ENCODE peak calls at places on chromosomes 5 and 9, in five cellular contexts. C is aorta; X is activated gamma-delta T cell treated with anti-CD3 and anti-CD28 coated beads, Interleukin-2, amount 50 U/mL, for 16 hours; F is SW 1271; S is fibroblast of pulmonary artery. A is an unnamed sample.

GRCh38 chr5:5298841-5299543 is 123.5 kb upstream of the ICE1 start:
- DNase-seq in C (no peak), F (no peak), S (no peak), X (no peak), A (no peak)

GRCh38 chr5:109853362-109853761 is 163.6 kb downstream of the MAN2A1 start:
- DNase-seq in C (no peak), S (no peak), F (no peak), X (no peak), A (no peak)

GRCh38 chr9:91572811-91573210 is 149.2 kb upstream of the NFIL3 start:
- DNase-seq in S (no peak), F (no peak), C (no peak), X (no peak), A (no peak)

GRCh38 chr5:61575581-61575980 is 243.5 kb downstream of the ZSWIM6 start:
- DNase-seq in F (no peak), S (no peak), C (no peak), X (no peak), A (no peak)

GRCh38 chr5:143499480-143500114 is 96.1 kb upstream of the NR3C1 start:
- DNase-seq in C (no peak), S (no peak), X (no peak), F (no peak), A (no peak)

GRCh38 chr5:168765220-168766037 is 186.3 kb upstream of the PANK3 start:
- DNase-seq in F (no peak), X (no peak), C (peak), S (peak), A (no peak)

GRCh38 chr9:109181284-109181683 is 14.2 kb upstream of the FRRS1L start:
- DNase-seq in X (no peak), F (no peak), S (no peak), C (no peak), A (no peak)

GRCh38 chr5:169369130-169369529 is 68.2 kb upstream of the SLIT3 start:
- DNase-seq in S (peak), C (no peak), X (no peak), F (no peak), A (no peak)

GRCh38 chr9:108831496-108832178 is 24.1 kb downstream of the ACTL7B start:
- DNase-seq in C (no peak), S (no peak), X (no peak), F (no peak), A (no peak)

GRCh38 chr5:10289353-10289752 is 18.3 kb downstream of the CMBL start:
- DNase-seq in F (no peak), X (no peak), S (no peak), C (peak), A (no peak)

GRCh38 chr9:134150557-134151214 is 13.7 kb downstream of the RNU6ATAC start:
- DNase-seq in C (no peak), S (no peak), X (no peak), F (no peak), A (no peak)

GRCh38 chr5:87010736-87011135 is 256.9 kb upstream of the RASA1 start:
- DNase-seq in F (no peak), X (no peak), S (peak), C (no peak), A (no peak)

GRCh38 chr5:181188700-181189362 is 16.2 kb downstream of the TRIM7 start:
- DNase-seq in F (no peak), S (peak), X (peak), C (peak), A (no peak)

GRCh38 chr5:153775923-153776322 is 262.8 kb downstream of the FAM114A2 start:
- DNase-seq in F (no peak), X (no peak), S (no peak), C (no peak), A (no peak)

GRCh38 chr9:132894857-132895846 is 16.5 kb downstream of the SPACA9 start:
- DNase-seq in S (no peak), C (no peak), X (no peak), F (no peak), A (no peak)

GRCh38 chr5:173663810-173664526 is 47.5 kb upstream of the BOD1 start:
- DNase-seq in X (no peak), C (peak), F (no peak), S (peak), A (no peak)

GRCh38 chr9:78781681-78782080 is 484.8 kb downstream of the PSAT1 start:
- DNase-seq in F (no peak), X (no peak), S (no peak), C (no peak), A (no peak)

GRCh38 chr9:109277451-109277850 is 43.4 kb downstream of the EPB41L4B start:
- DNase-seq in S (no peak), F (no peak), C (no peak), X (no peak), A (no peak)

GRCh38 chr9:36566813-36567217 is 5.9 kb upstream of the MELK start:
- DNase-seq in S (peak), F (no peak), X (no peak), C (peak), A (no peak)

GRCh38 chr9:136565722-136566552 is 20.1 kb upstream of the NOTCH1 start:
- DNase-seq in C (no peak), X (no peak), F (no peak), S (no peak), A (no peak)

GRCh38 chr9:24738421-24738961 is 192.8 kb upstream of the IZUMO3 start:
- DNase-seq in F (no peak), S (no peak), X (no peak), C (no peak), A (no peak)

GRCh38 chr5:64680289-64680688 is 10.0 kb upstream of the SHISAL2B start:
- DNase-seq in S (no peak), C (no peak), X (no peak), F (peak), A (no peak)

GRCh38 chr5:58346001-58346400 is 113.9 kb downstream of the PLK2 start:
- DNase-seq in X (no peak), S (no peak), F (no peak), C (no peak), A (no peak)

GRCh38 chr5:170034231-170034630 is 53.9 kb upstream of the INSYN2B start:
- DNase-seq in S (no peak), C (no peak), X (no peak), F (no peak), A (no peak)

GRCh38 chr5:1537166-1538154 is 13.7 kb upstream of the LPCAT1 start:
- DNase-seq in S (no peak), F (no peak), C (peak), X (no peak), A (no peak)

GRCh38 chr9:4119778-4120554 is 179.9 kb downstream of the GLIS3 start:
- DNase-seq in S (no peak), C (no peak), F (no peak), X (no peak), A (no peak)

GRCh38 chr9:4042966-4043365 is 256.9 kb downstream of the GLIS3 start:
- DNase-seq in C (no peak), S (no peak), F (no peak), X (no peak), A (no peak)

GRCh38 chr9:35923598-35923926 is 14.3 kb downstream of the SPAAR start:
- DNase-seq in X (no peak), C (no peak), F (no peak), S (no peak), A (no peak)

A was measured in glomerular endothelial cell.